ENCODE peak calls at places on chromosomes 11 and 22, in seven cellular contexts. E is foreskin melanocyte; A is cardiac septum; L is hippocampal formation; X is naive thymus-derived CD8-positive, alpha-beta T cell; J is GM12865; Q is nucleus accumbens. O is an unnamed sample.

GRCh38 chr11:67675058-67675747 is 780 bp upstream of the ALDH3B2 start:
- DNase-seq in A (no peak), E (no peak), Q (no peak), X (no peak), L (no peak), J (no peak), O (no peak)

GRCh38 chr11:15815246-15816209 is 540.8 kb downstream of the SOX6 start:
- DNase-seq in L (no peak), X (no peak), A (no peak), J (no peak), E (peak), Q (no peak), O (no peak)

GRCh38 chr11:15114501-15115475 is at the start of gene INSC:
- DNase-seq in L (no peak), Q (no peak), A (no peak), X (no peak), J (no peak), E (no peak), O (no peak)

GRCh38 chr22:39176067-39176621 is 23.7 kb upstream of the CBX7 start:
- DNase-seq in J (no peak), E (peak), X (no peak), A (peak), L (no peak), Q (no peak), O (no peak)

GRCh38 chr11:62402226-62402625 is 16.6 kb upstream of the SCGB1A1 start:
- DNase-seq in X (peak), Q (no peak), L (no peak), J (no peak), A (no peak), E (no peak), O (no peak)

GRCh38 chr22:47899894-47900293 is 1137.4 kb downstream of the TBC1D22A start:
- DNase-seq in J (no peak), Q (no peak), E (no peak), L (no peak), A (no peak), X (no peak), O (no peak)

GRCh38 chr11:38182126-38182907 is 1584.3 kb upstream of the RAG2 start:
- DNase-seq in E (no peak), J (no peak), L (peak), A (no peak), X (no peak), Q (no peak), O (no peak)

GRCh38 chr22:50040717-50041116 is 17.4 kb downstream of the TTLL8 start:
- DNase-seq in A (no peak), L (no peak), J (no peak), X (no peak), E (no peak), Q (no peak), O (no peak)

GRCh38 chr11:105000797-105001196 is 22.2 kb downstream of the CASP5 start:
- DNase-seq in L (no peak), E (no peak), Q (no peak), A (no peak), J (peak), X (peak), O (no peak)

GRCh38 chr11:67309661-67310061 is 6.3 kb downstream of the SSH3 start:
- DNase-seq in L (no peak), J (no peak), X (no peak), E (no peak), Q (no peak), A (no peak), O (no peak)

GRCh38 chr11:59425131-59425530 is 1.1 kb downstream of the OR5A2 start:
- DNase-seq in L (no peak), E (no peak), Q (no peak), X (no peak), J (no peak), A (no peak), O (no peak)

GRCh38 chr11:14270690-14271542 is 88.1 kb downstream of the RRAS2 start:
- DNase-seq in A (no peak), E (no peak), Q (no peak), L (no peak), J (peak), X (no peak), O (peak)

GRCh38 chr11:36512016-36512415 is 1.9 kb upstream of the TRAF6 start:
- DNase-seq in L (no peak), A (no peak), J (no peak), Q (no peak), X (no peak), E (no peak), O (no peak)

GRCh38 chr11:120747801-120748484 is 236.4 kb downstream of the GRIK4 start:
- DNase-seq in J (no peak), Q (no peak), E (no peak), A (no peak), X (no peak), L (no peak), O (no peak)

GRCh38 chr11:2358754-2359444 is 18.2 kb upstream of the CD81 start:
- DNase-seq in A (peak), X (no peak), J (peak), Q (no peak), E (no peak), L (no peak), O (no peak)

GRCh38 chr22:37496651-37497599 is 10.7 kb upstream of the MFNG start:
- DNase-seq in Q (no peak), J (no peak), A (no peak), E (peak), X (no peak), L (no peak), O (no peak)

GRCh38 chr11:72240461-72241289 is 3.3 kb downstream of the PHOX2A start:
- DNase-seq in X (no peak), E (no peak), L (no peak), Q (no peak), A (no peak), J (no peak), O (no peak)

GRCh38 chr11:17410606-17411379 is 22.3 kb upstream of the KCNJ11 start:
- DNase-seq in A (no peak), E (no peak), Q (no peak), X (no peak), L (no peak), J (no peak), O (no peak)

GRCh38 chr22:31952459-31952858 is 8.1 kb downstream of the YWHAH start:
- DNase-seq in J (no peak), Q (no peak), A (no peak), E (no peak), X (no peak), L (no peak), O (no peak)

O was measured in SIG-M5.